ENCODE peak calls at places on chromosome 12, in eight cellular contexts. K is upper lobe of left lung; H is foreskin melanocyte; W is ELR; J is HL-60; Q is mucosa of descending colon; M is BJ; E is activated T-helper 1 cell treated with anti-CD3 and anti-CD28 coated beads, Interleukin-2, amount 50 U/mL, for 16 hours. Y is an unnamed sample.
A peak's percentile ranks its signal among the peaks of the same experiment; 100 is the strongest.

GRCh38 chr12:15778126-15778525 is 11.1 kb downstream of the EPS8 start:
- DNase-seq in K (no peak), H (no peak), W (peak; percentile 69), J (no peak), Q (no peak), M (no peak), E (no peak), Y (no peak)

GRCh38 chr12:6964605-6965025 is 5.8 kb downstream of the PHB2 start:
- DNase-seq in K (no peak), H (no peak), W (no peak), J (no peak), Q (peak; percentile 68), M (no peak), E (no peak), Y (no peak)

GRCh38 chr12:31890295-31891285 is 68.6 kb upstream of the RESF1 start:
- DNase-seq in K (no peak), H (no peak), W (no peak), J (no peak), Q (no peak), M (no peak), E (no peak), Y (no peak)

GRCh38 chr12:20601668-20602280 is 93.4 kb upstream of the SLCO1C1 start:
- DNase-seq in K (no peak), H (peak; percentile 47), W (peak; percentile 27), J (no peak), Q (no peak), M (no peak), E (no peak), Y (no peak)

GRCh38 chr12:28585146-28585545 is 394.9 kb downstream of the CCDC91 start:
- DNase-seq in K (no peak), H (no peak), W (no peak), J (peak; percentile 9), Q (no peak), M (no peak), E (no peak), Y (no peak)

GRCh38 chr12:53067074-53067992 is 11.9 kb downstream of the SPRYD3 start:
- DNase-seq in K (no peak), H (no peak), W (peak; percentile 49), J (no peak), Q (no peak), M (no peak), E (no peak), Y (peak; percentile 86)

GRCh38 chr12:115404761-115405470 is 720.9 kb upstream of the TBX3 start:
- DNase-seq in K (no peak), H (peak; percentile 23), W (peak; percentile 88), J (no peak), Q (no peak), M (peak; percentile 91), E (no peak), Y (peak; percentile 32)

GRCh38 chr12:12922191-12922616 is 29.8 kb downstream of the GPRC5D start:
- DNase-seq in K (no peak), H (peak; percentile 97), W (peak; percentile 66), J (no peak), Q (no peak), M (no peak), E (no peak), Y (peak; percentile 97)

GRCh38 chr12:93415723-93416464 is 25.9 kb downstream of the UBE2N start:
- DNase-seq in K (no peak), H (peak; percentile 52), W (no peak), J (no peak), Q (no peak), M (peak; percentile 29), E (no peak), Y (peak; percentile 51)

GRCh38 chr12:2891240-2892053 is 756 bp downstream of the TULP3 start:
- DNase-seq in K (no peak), H (peak; percentile 77), W (peak; percentile 79), J (no peak), Q (no peak), M (no peak), E (peak; percentile 10), Y (peak; percentile 75)